ENCODE peak calls at places on chromosome 19, in nine cellular contexts. K is heart left ventricle; X is AG04450; Z is HFF-Myc; J is neural progenitor cell; D is psoas muscle; I is effector memory CD4-positive, alpha-beta T cell; N is endodermal cell; M is fibroblast of lung. Y is an unnamed sample.

GRCh38 chr19:45342911-45343310 is 2.4 kb downstream of the KLC3 start:
- DNase-seq in K (no peak), X (no peak), Z (no peak), J (no peak), D (no peak), I (no peak), N (no peak), M (no peak), Y (no peak)

GRCh38 chr19:38617764-38618589 is at the start of gene MAP4K1:
- DNase-seq in K (peak; percentile 38), X (no peak), Z (no peak), J (peak; percentile 20), D (peak; percentile 78), I (peak; percentile 49), N (peak; percentile 69), M (no peak), Y (no peak)

GRCh38 chr19:45215391-45216191 is 29.6 kb downstream of the EXOC3L2 start:
- DNase-seq in K (no peak), X (no peak), Z (no peak), J (peak; percentile 47), D (no peak), I (no peak), N (peak; percentile 85), M (peak; percentile 9), Y (no peak)

GRCh38 chr19:57830071-57830602 is at the start of gene ZNF587B:
- DNase-seq in K (peak; percentile 72), X (peak; percentile 27), Z (peak; percentile 65), J (peak; percentile 95), D (peak; percentile 84), I (no peak), N (peak; percentile 97), M (peak; percentile 57), Y (peak; percentile 78)

GRCh38 chr19:32750441-32751055 is 31.0 kb downstream of the TDRD12 start:
- DNase-seq in K (no peak), X (no peak), Z (no peak), J (no peak), D (no peak), I (no peak), N (no peak), M (no peak), Y (no peak)

GRCh38 chr19:681029-681626 is 4.9 kb downstream of the FSTL3 start:
- DNase-seq in K (no peak), X (no peak), Z (no peak), J (peak; percentile 94), D (peak; percentile 97), I (no peak), N (no peak), M (no peak), Y (no peak)

GRCh38 chr19:33396701-33397535 is 23.4 kb downstream of the CEBPG start:
- DNase-seq in K (peak; percentile 51), X (no peak), Z (no peak), J (peak; percentile 49), D (peak; percentile 63), I (no peak), N (peak; percentile 77), M (no peak), Y (no peak)

GRCh38 chr19:52897149-52897935 is at the start of gene ZNF320:
- DNase-seq in K (peak; percentile 98), X (peak; percentile 71), Z (peak; percentile 24), J (peak; percentile 97), D (peak; percentile 97), I (peak; percentile 91), N (peak; percentile 99), M (peak; percentile 89), Y (peak; percentile 89)

GRCh38 chr19:17346109-17346671 is 8.8 kb downstream of the GTPBP3 start:
- DNase-seq in K (peak; percentile 70), X (no peak), Z (no peak), J (peak; percentile 83), D (peak; percentile 85), I (peak; percentile 67), N (peak; percentile 95), M (peak; percentile 47), Y (peak; percentile 64)

GRCh38 chr19:48752511-48753365 is at the start of gene FUT1:
- DNase-seq in K (peak; percentile 81), X (no peak), Z (no peak), J (peak; percentile 89), D (peak; percentile 75), I (peak; percentile 29), N (peak; percentile 98), M (peak; percentile 40), Y (no peak)

GRCh38 chr19:16301999-16302694 is 22.5 kb upstream of the KLF2 start:
- DNase-seq in K (no peak), X (no peak), Z (no peak), J (no peak), D (peak; percentile 84), I (no peak), N (no peak), M (peak; percentile 78), Y (no peak)

GRCh38 chr19:42352216-42352892 is 26.9 kb downstream of the MEGF8 start:
- DNase-seq in K (no peak), X (no peak), Z (peak; percentile 24), J (peak; percentile 14), D (no peak), I (no peak), N (no peak), M (peak; percentile 15), Y (peak; percentile 34)

GRCh38 chr19:54462072-54462712 is 1.4 kb downstream of the LENG9 start:
- DNase-seq in K (no peak), X (no peak), Z (no peak), J (no peak), D (peak; percentile 59), I (no peak), N (no peak), M (no peak), Y (no peak)

GRCh38 chr19:47752440-47753211 is 7.3 kb downstream of the NOP53 start:
- DNase-seq in K (no peak), X (no peak), Z (no peak), J (no peak), D (no peak), I (no peak), N (no peak), M (no peak), Y (no peak)

GRCh38 chr19:53991224-53992113 is at the start of gene CACNG6:
- DNase-seq in K (no peak), X (no peak), Z (no peak), J (peak; percentile 72), D (peak; percentile 88), I (no peak), N (peak; percentile 86), M (peak; percentile 24), Y (no peak)

DNA sequence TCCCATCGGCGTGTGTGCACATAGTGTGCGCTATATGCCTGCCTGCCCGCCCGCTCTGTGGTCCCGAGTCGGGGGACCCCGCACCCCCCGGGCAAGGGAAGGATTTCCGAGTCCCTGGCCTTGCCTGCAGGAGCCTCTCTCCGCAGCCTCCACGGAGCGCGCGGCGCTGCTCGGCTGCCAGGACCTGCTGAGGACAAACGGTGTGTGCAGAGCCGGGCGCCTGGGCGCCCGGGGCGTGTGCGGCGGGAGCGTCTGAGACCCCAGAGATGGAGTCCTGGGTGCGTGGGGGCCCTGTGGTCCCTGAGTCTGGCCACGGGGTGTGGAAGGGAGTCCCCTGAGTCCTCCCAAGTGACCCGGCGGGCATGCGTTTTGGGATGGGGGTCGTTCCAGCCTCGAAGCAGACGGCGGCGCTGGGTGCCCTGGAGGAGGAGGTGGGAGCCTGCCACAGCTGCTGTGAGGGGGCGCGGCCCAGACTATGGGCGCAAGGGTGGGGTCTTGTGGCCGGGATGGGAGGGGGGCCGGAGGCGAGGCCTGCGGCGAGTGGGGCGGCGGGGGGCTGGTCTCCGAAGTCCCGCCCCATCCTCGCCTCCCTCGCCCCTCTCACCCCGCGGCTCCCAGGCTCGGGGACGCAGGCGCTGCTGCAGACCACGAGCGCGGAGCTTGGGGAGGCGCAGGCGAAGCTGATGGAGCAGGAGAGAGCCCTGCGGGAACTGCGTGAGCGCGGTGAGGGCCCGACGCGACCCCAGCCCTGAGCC is 25.3 kb downstream of the CLEC4M start:
- DNase-seq in K (no peak), X (no peak), Z (no peak), J (peak; percentile 62), D (no peak), I (no peak), N (peak; percentile 75), M (no peak), Y (no peak)
- H3K4me3 ChIP-seq in K (no peak overlapping the region), X (no peak overlapping the region), Z (no peak overlapping the region), J (peak overlapping the region; percentile 33), D (peak overlapping the region; percentile 36), I (no peak overlapping the region), N (no peak overlapping the region), M (no peak overlapping the region), Y (no peak overlapping the region)

GRCh38 chr19:55676384-55676783 is 1.4 kb downstream of the EPN1 start:
- DNase-seq in K (peak; percentile 56), X (no peak), Z (no peak), J (no peak), D (peak; percentile 47), I (no peak), N (no peak), M (peak; percentile 10), Y (no peak)

GRCh38 chr19:55678121-55678671 is 3.2 kb downstream of the EPN1 start:
- DNase-seq in K (peak; percentile 52), X (no peak), Z (no peak), J (no peak), D (peak; percentile 67), I (no peak), N (no peak), M (no peak), Y (no peak)

GRCh38 chr19:55676889-55677505 is 2.0 kb downstream of the EPN1 start:
- DNase-seq in K (no peak), X (no peak), Z (no peak), J (no peak), D (no peak), I (no peak), N (no peak), M (no peak), Y (no peak)

GRCh38 chr19:55675661-55676354 is 782 bp downstream of the EPN1 start:
- DNase-seq in K (no peak), X (no peak), Z (no peak), J (no peak), D (peak; percentile 27), I (no peak), N (no peak), M (no peak), Y (no peak)

GRCh38 chr19:55677572-55678028 is 2.6 kb downstream of the EPN1 start:
- DNase-seq in K (no peak), X (no peak), Z (no peak), J (no peak), D (no peak), I (no peak), N (no peak), M (no peak), Y (no peak)
- H3K4me3 ChIP-seq in K (no peak overlapping the region), X (no peak overlapping the region), Z (no peak overlapping the region), J (no peak overlapping the region), D (no peak overlapping the region), I (no peak overlapping the region), N (peak overlapping the region; percentile 88), M (no peak overlapping the region), Y (no peak overlapping the region)

GRCh38 chr19:30318261-30318660 is 53.9 kb upstream of the ZNF536 start:
- DNase-seq in K (no peak), X (no peak), Z (no peak), J (no peak), D (peak; percentile 12), I (no peak), N (no peak), M (no peak), Y (no peak)
- H3K4me3 ChIP-seq in K (no peak overlapping the region), X (no peak overlapping the region), Z (no peak overlapping the region), J (no peak overlapping the region), D (no peak overlapping the region), I (no peak overlapping the region), N (no peak overlapping the region), M (no peak overlapping the region), Y (no peak overlapping the region)

DNA sequence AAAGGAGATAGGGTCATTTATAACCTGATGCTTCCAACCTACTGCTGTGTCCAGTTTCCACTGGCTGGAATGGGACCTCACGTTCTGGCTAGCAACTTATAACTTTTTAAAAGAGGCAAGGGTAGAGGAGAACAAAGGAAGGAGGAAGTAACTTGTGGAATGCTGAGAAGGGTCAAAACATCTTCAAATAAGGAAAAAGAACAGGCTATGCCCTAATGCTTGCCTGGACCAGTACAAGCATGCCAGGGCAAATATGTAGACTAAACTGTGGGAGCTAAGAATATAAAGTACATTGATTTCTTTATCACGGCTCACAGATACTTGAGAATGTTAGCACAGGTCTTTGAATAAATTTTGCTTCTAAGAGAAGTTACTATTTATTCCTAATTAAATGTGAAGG is 1.5 kb upstream of the ZNF561 start:
- DNase-seq in K (no peak), X (no peak), Z (no peak), J (no peak), D (no peak), I (no peak), N (no peak), M (peak; percentile 23), Y (no peak)
- H3K4me3 ChIP-seq in K (no peak overlapping the region), X (peak overlapping the region; percentile 23), Z (peak overlapping the region; percentile 91), J (peak overlapping the region; percentile 88), D (no peak overlapping the region), I (no peak overlapping the region), N (peak overlapping the region; percentile 96), M (no peak overlapping the region), Y (no peak overlapping the region)

Y was measured in brain microvascular endothelial cell.